ENCODE peak calls at places on chromosomes 12 and 14, in five cellular contexts. Z is stomach; L is iPS DF 6.9; T is tibial artery; Q is effector memory CD4-positive, alpha-beta T cell. M is an unnamed sample. For H3K27me3, the result is how much of the 10 kb centered on the place peaks cover.

GRCh38 chr12:44881197-44881596 is 5.1 kb upstream of the NELL2 start:
- DNase-seq in L (no peak), Z (no peak), Q (no peak), T (no peak), M (no peak)

GRCh38 chr14:103002578-103003350 is 54.6 kb downstream of the CDC42BPB start:
- DNase-seq in L (no peak), Z (no peak), T (peak), Q (no peak), M (no peak)

GRCh38 chr12:62917939-62918338 is 17.0 kb downstream of the PPM1H start:
- DNase-seq in Q (no peak), L (no peak), Z (no peak), T (no peak), M (no peak)

GRCh38 chr12:47433876-47434275 is 272.0 kb downstream of the RPAP3 start:
- DNase-seq in Z (no peak), L (no peak), T (no peak), Q (no peak), M (no peak)

GRCh38 chr12:92396647-92397258 is 251.1 kb upstream of the BTG1 start:
- DNase-seq in T (no peak), Q (no peak), Z (no peak), L (no peak), M (no peak)

GRCh38 chr14:51448831-51449665 is 202.7 kb upstream of the FRMD6 start:
- DNase-seq in T (no peak), Z (no peak), L (no peak), Q (no peak), M (no peak)

GRCh38 chr12:46187023-46187422 is 81.8 kb downstream of the SLC38A1 start:
- DNase-seq in T (no peak), Z (no peak), L (no peak), Q (no peak), M (no peak)

GRCh38 chr12:46168426-46168825 is 100.4 kb downstream of the SLC38A1 start:
- DNase-seq in Q (no peak), Z (no peak), L (no peak), T (no peak), M (no peak)

GRCh38 chr12:109741286-109741969 is 27.8 kb downstream of the FAM222A start:
- DNase-seq in T (peak), Z (peak), L (no peak), Q (no peak), M (no peak)

GRCh38 chr12:27083861-27084271 is 1.5 kb upstream of the C12orf71 start:
- DNase-seq in Z (no peak), Q (no peak), L (no peak), T (no peak), M (no peak)

GRCh38 chr12:127893875-127894635 is 372.9 kb upstream of the TMEM132C start:
- DNase-seq in T (no peak), Z (no peak), L (no peak), Q (no peak), M (no peak)

GRCh38 chr14:92462568-92462967 is 51.0 kb upstream of the RIN3 start:
- DNase-seq in Q (no peak), L (no peak), Z (peak), T (no peak), M (no peak)

GRCh38 chr14:76710093-76711010 is 50.9 kb upstream of the VASH1 start:
- DNase-seq in Z (no peak), Q (no peak), L (no peak), T (no peak), M (no peak)

GRCh38 chr12:109432842-109433304 is 44.2 kb downstream of the KCTD10 start:
- DNase-seq in T (peak), Q (peak), Z (peak), L (peak), M (peak)

GRCh38 chr14:103854822-103855733 is 7.7 kb upstream of the PPP1R13B start:
- DNase-seq in L (no peak), T (no peak), Z (peak), Q (no peak), M (no peak)

GRCh38 chr14:50821471-50822464 is 9.2 kb downstream of the NIN start:
- DNase-seq in Q (peak), L (no peak), Z (peak), T (no peak), M (peak)

GRCh38 chr12:115407036-115407435 is 723.1 kb upstream of the TBX3 start:
- DNase-seq in L (no peak), Q (no peak), Z (no peak), T (no peak), M (no peak)

GRCh38 chr12:69915964-69916363 is 90.9 kb downstream of the MYRFL start:
- DNase-seq in L (no peak), Z (no peak), T (no peak), Q (no peak), M (no peak)

GRCh38 chr14:93160353-93160801 is 24.3 kb downstream of the MOAP1 start:
- DNase-seq in T (no peak), L (no peak), Q (no peak), Z (no peak), M (no peak)

GRCh38 chr14:37709419-37710195 is 114.2 kb downstream of the TTC6 start:
- DNase-seq in Q (no peak), T (no peak), L (no peak), Z (no peak), M (no peak)

GRCh38 chr14:37977481-37977880 is 230.2 kb upstream of the SSTR1 start:
- DNase-seq in Z (no peak), Q (no peak), L (no peak), T (no peak), M (no peak)

GRCh38 chr14:68952544-68953535 is 26.3 kb downstream of the ACTN1 start:
- DNase-seq in T (no peak), Q (no peak), L (no peak), Z (no peak), M (no peak)

GRCh38 chr12:103169-103981 is 36.8 kb downstream of the IQSEC3 start:
- DNase-seq in L (no peak), Q (no peak), T (peak), Z (no peak), M (no peak)

GRCh38 chr12:60337865-60338549 is 742.2 kb downstream of the SLC16A7 start:
- DNase-seq in L (no peak), Q (no peak), Z (no peak), T (no peak), M (no peak)

GRCh38 chr12:108109954-108110353 is 19.1 kb upstream of the WSCD2 start:
- DNase-seq in T (no peak), Z (no peak), L (no peak), Q (no peak), M (no peak)

GRCh38 chr12:16112626-16113560 is 164.6 kb downstream of the SLC15A5 start:
- DNase-seq in Q (no peak), L (peak), Z (no peak), T (no peak), M (no peak)

GRCh38 chr14:77804592-77804991 is 4.7 kb downstream of the ADCK1 start:
- DNase-seq in T (no peak), L (peak), Z (no peak), Q (no peak), M (no peak)

GRCh38 chr12:128905003-128905544 is 51.8 kb downstream of the GLT1D1 start:
- DNase-seq in Z (peak), Q (no peak), T (no peak), L (no peak), M (no peak)
- H3K4me3 ChIP-seq in Z (no peak), Q (no peak), T (no peak), L (no peak), M (no peak)

DNA sequence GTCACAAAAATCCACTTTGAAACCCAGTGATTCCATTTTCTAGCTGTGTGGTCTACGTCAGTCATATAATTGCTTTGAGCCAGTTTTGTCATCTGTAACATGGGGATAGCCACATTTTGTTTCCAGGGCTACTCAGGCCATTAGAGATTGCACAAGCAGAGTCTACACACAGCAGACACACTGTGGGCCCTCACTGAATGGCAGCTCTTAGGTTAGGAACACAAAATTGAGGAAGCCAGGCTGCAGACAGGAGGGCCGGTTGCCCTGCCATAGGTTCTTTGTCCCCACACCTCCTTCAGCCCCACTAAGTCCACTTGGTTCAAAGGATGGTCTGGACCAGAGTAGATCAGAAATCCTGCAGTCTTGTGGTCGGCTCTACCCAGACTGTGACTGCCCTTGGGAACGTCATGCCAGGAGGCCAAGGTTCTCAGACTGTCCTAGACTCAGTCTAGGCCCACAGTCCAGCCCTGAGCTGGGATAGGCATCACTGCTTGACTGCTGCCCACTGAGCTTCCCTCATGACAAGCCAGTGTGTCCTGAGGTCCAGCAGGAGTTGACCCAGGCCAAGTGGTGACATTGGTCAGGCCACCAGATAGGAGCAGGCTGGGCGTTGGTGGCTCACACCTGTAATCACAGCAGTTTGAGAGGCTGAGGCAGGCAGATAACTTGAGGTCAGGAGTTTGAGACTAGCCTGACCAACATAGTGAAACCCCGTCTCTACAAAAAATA is 3.8 kb upstream of the MYH7 start:
- DNase-seq in L (no peak), Q (no peak), Z (no peak), T (peak), M (no peak)
- H3K27me3 ChIP-seq in L (under half), Q (under half), Z (under half), T (under half), M (under half)

DNA sequence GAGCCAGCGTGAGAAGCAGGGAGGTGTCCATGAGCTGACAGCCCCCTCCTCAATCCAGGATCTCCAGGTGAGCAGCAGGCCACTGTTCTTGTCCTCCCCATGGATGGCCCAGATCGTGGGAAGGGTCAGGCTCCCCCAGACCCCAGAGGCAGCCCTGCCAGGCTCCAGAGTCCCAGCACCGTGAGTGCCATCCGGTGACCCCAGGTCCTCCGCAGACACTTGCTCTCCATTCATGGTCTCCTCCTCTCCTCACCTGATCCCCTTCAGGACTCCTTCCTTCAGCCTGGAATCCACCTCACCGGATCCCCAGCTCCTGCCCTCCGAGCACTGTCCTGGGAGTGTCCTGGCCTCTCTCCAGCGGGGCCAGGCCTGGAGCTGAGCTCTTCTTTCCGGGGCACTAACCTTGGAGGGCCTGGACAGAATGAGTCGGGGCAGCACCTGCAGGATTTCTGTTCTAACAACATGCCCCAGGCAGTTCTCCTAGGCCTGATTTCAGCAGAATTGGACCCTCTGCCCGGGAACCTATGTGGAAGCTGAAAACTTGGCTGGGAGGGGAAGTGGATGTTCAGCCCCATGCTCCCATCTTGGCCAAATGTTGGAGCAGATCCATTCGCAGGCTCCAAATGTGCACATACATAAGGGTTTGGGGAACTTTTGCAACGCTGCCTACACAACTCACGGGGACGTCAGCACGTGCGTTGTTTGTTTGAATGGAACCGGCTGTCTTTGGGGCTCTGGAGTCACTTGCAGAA is 341.6 kb upstream of the SFSWAP start:
- DNase-seq in Q (no peak), T (peak), Z (peak), L (no peak), M (no peak)
- H3K27ac ChIP-seq in Q (no peak), T (no peak), Z (no peak), L (no peak), M (no peak)

GRCh38 chr12:50387972-50388478 is 8.4 kb downstream of the FAM186A start:
- DNase-seq in T (no peak), L (no peak), Q (no peak), Z (no peak), M (no peak)

GRCh38 chr12:50390284-50390683 is 6.1 kb downstream of the FAM186A start:
- DNase-seq in Z (no peak), T (no peak), Q (no peak), L (no peak), M (no peak)

GRCh38 chr12:50387487-50387886 is 8.9 kb downstream of the FAM186A start:
- DNase-seq in Q (no peak), L (no peak), Z (no peak), T (no peak), M (no peak)
- H3K4me3 ChIP-seq in Q (no peak), L (no peak), Z (no peak), T (no peak), M (no peak)

GRCh38 chr12:95548056-95548538 is 3.2 kb downstream of the USP44 start:
- DNase-seq in Z (peak), L (no peak), Q (no peak), T (no peak), M (peak)
- H3K27me3 ChIP-seq in Z (under half), L (under half), Q (under half), T (under half), M (under half)

GRCh38 chr12:13100610-13100881 is 2.9 kb downstream of the GSG1 start:
- DNase-seq in Z (no peak), Q (no peak), L (no peak), T (no peak), M (peak)

GRCh38 chr12:13095266-13095995 is 8.0 kb downstream of the GSG1 start:
- DNase-seq in T (no peak), Q (no peak), Z (no peak), L (no peak), M (no peak)

GRCh38 chr12:13099910-13100609 is 3.4 kb downstream of the GSG1 start:
- DNase-seq in Z (no peak), Q (no peak), T (no peak), L (no peak), M (no peak)

GRCh38 chr12:13099066-13099909 is 4.2 kb downstream of the GSG1 start:
- DNase-seq in T (no peak), Z (no peak), L (no peak), Q (no peak), M (no peak)

DNA sequence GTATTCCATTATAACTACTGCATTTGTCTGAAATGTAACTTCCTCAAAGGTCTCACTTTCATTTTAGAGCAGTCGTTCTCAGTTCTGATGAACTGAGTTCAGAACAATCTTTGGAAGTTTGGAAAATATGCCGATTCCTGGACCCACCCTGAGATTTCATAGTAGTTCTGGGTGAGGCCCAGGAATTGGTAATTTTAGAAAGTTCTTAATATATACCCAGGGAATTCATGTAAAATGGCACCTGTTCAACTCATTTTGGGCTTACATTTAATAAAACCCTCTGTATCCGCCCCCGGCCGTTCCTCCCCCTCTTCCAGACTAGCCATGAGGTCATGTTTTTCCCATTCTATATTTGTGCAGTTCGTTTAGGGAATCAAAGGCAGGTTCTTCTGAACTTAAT is 5.9 kb downstream of the GSG1 start:
- DNase-seq in L (no peak), Z (no peak), Q (no peak), T (no peak), M (no peak)
- H3K27ac ChIP-seq in L (no peak), Z (no peak), Q (no peak), T (peak), M (peak)

GRCh38 chr14:65170768-65171251 is 68.5 kb upstream of the MAX start:
- DNase-seq in Z (no peak), L (peak), Q (peak), T (no peak), M (peak)
- H3K4me3 ChIP-seq in Z (peak), L (no peak), Q (peak), T (peak), M (peak)

DNA sequence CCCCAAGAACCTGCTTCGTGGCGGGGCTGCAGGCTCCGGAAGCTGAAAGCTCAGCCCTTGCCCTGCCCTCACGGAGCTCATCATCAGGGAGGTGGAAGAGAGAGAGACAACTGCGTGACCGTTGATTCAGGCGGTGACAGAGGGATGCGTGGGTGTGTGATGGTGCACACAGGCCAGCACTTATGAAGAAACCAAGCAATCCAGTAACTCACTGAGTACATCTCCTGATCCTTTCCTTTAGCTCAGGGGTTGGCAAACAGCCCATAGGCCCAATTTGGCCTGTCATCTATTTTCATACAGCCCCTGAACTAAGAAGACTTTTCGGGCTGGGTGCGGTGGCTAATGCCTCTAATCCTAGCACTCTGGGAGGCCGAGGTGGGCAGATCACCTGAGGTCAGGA is 49.9 kb downstream of the TESC start:
- DNase-seq in Z (no peak), Q (no peak), T (no peak), L (no peak), M (no peak)
- H3K27me3 ChIP-seq in Z (under half), Q (under half), T (under half), L (under half), M (under half)

GRCh38 chr14:67763158-67763822 is 53.1 kb downstream of the ZFYVE26 start:
- DNase-seq in Q (no peak), L (no peak), Z (no peak), T (no peak), M (no peak)
- H3K27ac ChIP-seq in Q (no peak), L (no peak), Z (no peak), T (no peak), M (no peak)

M was measured in naive thymus-derived CD4-positive, alpha-beta T cell.